ENCODE peak calls at places on chromosomes 1 and 21, in five cellular contexts. F, H, I, C and W are unnamed samples.

GRCh38 chr1:115810609-115811008 is 30.3 kb downstream of the NHLH2 start:
- DNase-seq in C (peak), H (no peak), F (no peak), I (no peak), W (no peak)

GRCh38 chr1:23930861-23931471 is 17.8 kb upstream of the CNR2 start:
- DNase-seq in I (no peak), C (no peak), H (no peak), F (no peak), W (peak)

GRCh38 chr1:89763649-89763986 is 57.2 kb upstream of the LRRC8D start:
- DNase-seq in H (no peak), I (no peak), C (no peak), F (no peak), W (no peak)

GRCh38 chr1:2534775-2535387 is 4.8 kb upstream of the HES5 start:
- DNase-seq in I (no peak), F (peak), H (no peak), C (peak), W (peak)

GRCh38 chr1:63411081-63411480 is 43.7 kb downstream of the ALG6 start:
- DNase-seq in F (no peak), H (no peak), I (no peak), C (no peak), W (no peak)

GRCh38 chr1:212235848-212236247 is 49.4 kb upstream of the PPP2R5A start:
- DNase-seq in C (no peak), F (no peak), I (no peak), H (no peak), W (no peak)

GRCh38 chr21:42533306-42533962 is 19.8 kb downstream of the SLC37A1 start:
- DNase-seq in F (no peak), I (no peak), H (no peak), C (no peak), W (no peak)

GRCh38 chr21:39630827-39631226 is 18.1 kb downstream of the B3GALT5 start:
- DNase-seq in H (no peak), I (no peak), F (peak), C (no peak), W (peak)

GRCh38 chr1:76784502-76784901 is 82.8 kb upstream of the ST6GALNAC5 start:
- DNase-seq in I (no peak), H (no peak), F (no peak), C (no peak), W (no peak)

GRCh38 chr1:19028110-19028509 is 71.6 kb upstream of the IFFO2 start:
- DNase-seq in F (no peak), C (peak), I (no peak), H (no peak), W (no peak)

GRCh38 chr1:154419620-154420020 is 14.5 kb downstream of the IL6R start:
- DNase-seq in C (peak), H (no peak), F (peak), I (no peak), W (peak)

GRCh38 chr1:198903203-198903602 is 264.4 kb downstream of the PTPRC start:
- DNase-seq in I (no peak), C (no peak), F (no peak), H (no peak), W (peak)

GRCh38 chr1:230401096-230401495 is 25.0 kb downstream of the PGBD5 start:
- DNase-seq in F (no peak), I (no peak), H (no peak), C (no peak), W (no peak)

GRCh38 chr1:100440075-100440809 is 87.9 kb downstream of the CDC14A start:
- DNase-seq in F (no peak), I (peak), H (peak), C (no peak), W (no peak)

GRCh38 chr1:222555992-222556615 is 8.2 kb upstream of the HHIPL2 start:
- DNase-seq in F (no peak), H (no peak), I (no peak), C (no peak), W (no peak)

GRCh38 chr1:154749078-154749760 is 120.9 kb downstream of the KCNN3 start:
- DNase-seq in I (no peak), C (no peak), F (peak), H (no peak), W (peak)

GRCh38 chr1:238191161-238191560 is 300.4 kb upstream of the ZP4 start:
- DNase-seq in C (no peak), F (no peak), H (no peak), I (no peak), W (no peak)

GRCh38 chr1:185603158-185603557 is 131.0 kb upstream of the HMCN1 start:
- DNase-seq in F (no peak), H (no peak), I (no peak), C (no peak), W (no peak)

GRCh38 chr1:6770727-6771567 is 14.3 kb upstream of the CAMTA1 start:
- DNase-seq in H (no peak), C (no peak), F (no peak), I (no peak), W (peak)